ENCODE peak calls at places on chromosomes 3 and 15, in seven cellular contexts. One of them, this sample, is unnamed.

GRCh38 chr3:45688194-45688881 is 858 bp upstream of the SACM1L start:
- DNase-seq in neuronal stem cell: peak
- DNase-seq in H9: peak
- DNase-seq in H1: no peak
- DNase-seq in IMR-90: peak
- DNase-seq in trophoblast cell: no peak
- DNase-seq in mesenchymal stem cell: peak
- DNase-seq in this sample: peak

GRCh38 chr15:99998661-99999101 is 265.4 kb upstream of the LYSMD4 start:
- DNase-seq in neuronal stem cell: no peak
- DNase-seq in H9: no peak
- DNase-seq in H1: no peak
- DNase-seq in IMR-90: peak
- DNase-seq in trophoblast cell: no peak
- DNase-seq in mesenchymal stem cell: no peak
- DNase-seq in this sample: peak

GRCh38 chr15:70356919-70357318 is 259.2 kb upstream of the TLE3 start:
- DNase-seq in neuronal stem cell: no peak
- DNase-seq in H9: no peak
- DNase-seq in H1: no peak
- DNase-seq in IMR-90: no peak
- DNase-seq in trophoblast cell: peak
- DNase-seq in mesenchymal stem cell: peak
- DNase-seq in this sample: no peak

GRCh38 chr3:138412821-138413531 is 21.4 kb upstream of the ESYT3 start:
- DNase-seq in neuronal stem cell: no peak
- DNase-seq in H9: peak
- DNase-seq in H1: no peak
- DNase-seq in IMR-90: peak
- DNase-seq in trophoblast cell: no peak
- DNase-seq in mesenchymal stem cell: peak
- DNase-seq in this sample: peak

GRCh38 chr3:53718462-53718861 is 127.8 kb downstream of the CHDH start:
- DNase-seq in neuronal stem cell: no peak
- DNase-seq in H9: peak
- DNase-seq in H1: no peak
- DNase-seq in IMR-90: no peak
- DNase-seq in trophoblast cell: no peak
- DNase-seq in mesenchymal stem cell: no peak
- DNase-seq in this sample: peak

GRCh38 chr3:31277582-31277981 is 255.1 kb upstream of the STT3B start:
- DNase-seq in neuronal stem cell: no peak
- DNase-seq in H9: no peak
- DNase-seq in H1: no peak
- DNase-seq in IMR-90: no peak
- DNase-seq in trophoblast cell: no peak
- DNase-seq in mesenchymal stem cell: no peak
- DNase-seq in this sample: no peak

GRCh38 chr3:66110840-66111239 is 72.1 kb upstream of the MAGI1 start:
- DNase-seq in neuronal stem cell: no peak
- DNase-seq in H9: peak
- DNase-seq in H1: no peak
- DNase-seq in IMR-90: no peak
- DNase-seq in trophoblast cell: no peak
- DNase-seq in mesenchymal stem cell: no peak
- DNase-seq in this sample: peak

GRCh38 chr15:39403674-39404117 is 177.2 kb upstream of the THBS1 start:
- DNase-seq in neuronal stem cell: no peak
- DNase-seq in H9: no peak
- DNase-seq in H1: no peak
- DNase-seq in IMR-90: peak
- DNase-seq in trophoblast cell: peak
- DNase-seq in mesenchymal stem cell: peak
- DNase-seq in this sample: no peak

GRCh38 chr15:88258021-88258641 is 1.6 kb upstream of the NTRK3 start:
- DNase-seq in neuronal stem cell: peak
- DNase-seq in H9: peak
- DNase-seq in H1: peak
- DNase-seq in IMR-90: no peak
- DNase-seq in trophoblast cell: no peak
- DNase-seq in mesenchymal stem cell: peak
- DNase-seq in this sample: peak

GRCh38 chr3:171654809-171655208 is 155.5 kb downstream of the PLD1 start:
- DNase-seq in neuronal stem cell: no peak
- DNase-seq in H9: no peak
- DNase-seq in H1: no peak
- DNase-seq in IMR-90: peak
- DNase-seq in trophoblast cell: no peak
- DNase-seq in mesenchymal stem cell: no peak
- DNase-seq in this sample: no peak

GRCh38 chr3:48232734-48233133 is 8.2 kb upstream of the ZNF589 start:
- DNase-seq in neuronal stem cell: peak
- DNase-seq in H9: peak
- DNase-seq in H1: peak
- DNase-seq in IMR-90: peak
- DNase-seq in trophoblast cell: peak
- DNase-seq in mesenchymal stem cell: peak
- DNase-seq in this sample: peak

GRCh38 chr3:181713300-181713647 is 1.5 kb downstream of the SOX2 start:
- DNase-seq in neuronal stem cell: no peak
- DNase-seq in H9: no peak
- DNase-seq in H1: no peak
- DNase-seq in IMR-90: no peak
- DNase-seq in trophoblast cell: no peak
- DNase-seq in mesenchymal stem cell: no peak
- DNase-seq in this sample: no peak

GRCh38 chr3:59985643-59986200 is 935.9 kb upstream of the CFAP20DC start:
- DNase-seq in neuronal stem cell: no peak
- DNase-seq in H9: no peak
- DNase-seq in H1: no peak
- DNase-seq in IMR-90: no peak
- DNase-seq in trophoblast cell: no peak
- DNase-seq in mesenchymal stem cell: no peak
- DNase-seq in this sample: no peak

GRCh38 chr15:83398591-83398990 is 48.5 kb upstream of the SH3GL3 start:
- DNase-seq in neuronal stem cell: no peak
- DNase-seq in H9: no peak
- DNase-seq in H1: no peak
- DNase-seq in IMR-90: peak
- DNase-seq in trophoblast cell: no peak
- DNase-seq in mesenchymal stem cell: peak
- DNase-seq in this sample: no peak

GRCh38 chr3:111076732-111077131 is 5.1 kb downstream of the NECTIN3 start:
- DNase-seq in neuronal stem cell: no peak
- DNase-seq in H9: no peak
- DNase-seq in H1: no peak
- DNase-seq in IMR-90: no peak
- DNase-seq in trophoblast cell: no peak
- DNase-seq in mesenchymal stem cell: no peak
- DNase-seq in this sample: no peak

GRCh38 chr3:117998071-117998470 is 1036.6 kb downstream of the IGSF11 start:
- DNase-seq in neuronal stem cell: no peak
- DNase-seq in H9: no peak
- DNase-seq in H1: no peak
- DNase-seq in IMR-90: peak
- DNase-seq in trophoblast cell: no peak
- DNase-seq in mesenchymal stem cell: peak
- DNase-seq in this sample: peak

GRCh38 chr15:69474291-69474690 is 21.7 kb downstream of the RPLP1 start:
- DNase-seq in neuronal stem cell: no peak
- DNase-seq in H9: no peak
- DNase-seq in H1: no peak
- DNase-seq in IMR-90: peak
- DNase-seq in trophoblast cell: peak
- DNase-seq in mesenchymal stem cell: peak
- DNase-seq in this sample: no peak

GRCh38 chr3:133930341-133930933 is 34.8 kb upstream of the RAB6B start:
- DNase-seq in neuronal stem cell: peak
- DNase-seq in H9: no peak
- DNase-seq in H1: no peak
- DNase-seq in IMR-90: peak
- DNase-seq in trophoblast cell: peak
- DNase-seq in mesenchymal stem cell: peak
- DNase-seq in this sample: peak

GRCh38 chr3:47912006-47912504 is 104.2 kb downstream of the MAP4 start:
- DNase-seq in neuronal stem cell: no peak
- DNase-seq in H9: no peak
- DNase-seq in H1: no peak
- DNase-seq in IMR-90: peak
- DNase-seq in trophoblast cell: no peak
- DNase-seq in mesenchymal stem cell: no peak
- DNase-seq in this sample: no peak

GRCh38 chr3:115549111-115549510 is 74.2 kb upstream of the GAP43 start:
- DNase-seq in neuronal stem cell: no peak
- DNase-seq in H9: no peak
- DNase-seq in H1: no peak
- DNase-seq in IMR-90: peak
- DNase-seq in trophoblast cell: no peak
- DNase-seq in mesenchymal stem cell: no peak
- DNase-seq in this sample: no peak

GRCh38 chr15:37377428-37377827 is 277.1 kb upstream of the MEIS2 start:
- DNase-seq in neuronal stem cell: no peak
- DNase-seq in H9: no peak
- DNase-seq in H1: no peak
- DNase-seq in IMR-90: no peak
- DNase-seq in trophoblast cell: no peak
- DNase-seq in mesenchymal stem cell: no peak
- DNase-seq in this sample: no peak
- H2BK120ac ChIP-seq in neuronal stem cell: no peak
- H2BK120ac ChIP-seq in H9: no peak
- H2BK120ac ChIP-seq in H1: no peak
- H2BK120ac ChIP-seq in IMR-90: no peak
- H2BK120ac ChIP-seq in trophoblast cell: no peak
- H2BK120ac ChIP-seq in mesenchymal stem cell: no peak
- H2BK120ac ChIP-seq in this sample: no peak

DNA sequence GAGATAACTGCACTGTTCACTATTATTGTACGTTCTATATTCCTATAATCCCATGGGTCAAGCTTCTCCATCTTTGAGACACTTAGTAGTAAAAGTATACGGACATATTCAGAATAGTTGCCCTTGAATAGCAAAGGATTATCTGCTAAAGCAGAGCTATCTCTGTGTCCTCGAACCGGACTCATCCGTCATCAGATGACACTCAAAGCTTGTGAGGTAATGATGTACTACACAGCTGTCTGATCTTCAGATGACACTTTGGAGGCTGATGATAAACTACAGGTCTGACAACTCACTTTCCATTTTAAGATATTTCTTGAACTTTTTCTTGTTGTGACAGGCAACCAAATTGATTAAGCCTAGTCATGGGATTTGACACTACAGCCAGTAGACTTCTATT is 240.2 kb downstream of the SCAPER start:
- DNase-seq in neuronal stem cell: no peak
- DNase-seq in H9: no peak
- DNase-seq in H1: no peak
- DNase-seq in IMR-90: no peak
- DNase-seq in trophoblast cell: no peak
- DNase-seq in mesenchymal stem cell: no peak
- DNase-seq in this sample: no peak
- H3K4ac ChIP-seq in neuronal stem cell: no peak
- H3K4ac ChIP-seq in H9: no peak
- H3K4ac ChIP-seq in H1: peak
- H3K4ac ChIP-seq in IMR-90: no peak
- H3K4ac ChIP-seq in trophoblast cell: no peak
- H3K4ac ChIP-seq in mesenchymal stem cell: no peak
- H3K4ac ChIP-seq in this sample: no peak

GRCh38 chr3:27877122-27878011 is 155.2 kb upstream of the EOMES start:
- DNase-seq in neuronal stem cell: no peak
- DNase-seq in H9: no peak
- DNase-seq in H1: no peak
- DNase-seq in IMR-90: no peak
- DNase-seq in trophoblast cell: no peak
- DNase-seq in mesenchymal stem cell: no peak
- DNase-seq in this sample: peak

GRCh38 chr3:27883266-27883665 is 161.1 kb upstream of the EOMES start:
- DNase-seq in neuronal stem cell: no peak
- DNase-seq in H9: no peak
- DNase-seq in H1: no peak
- DNase-seq in IMR-90: no peak
- DNase-seq in trophoblast cell: no peak
- DNase-seq in mesenchymal stem cell: no peak
- DNase-seq in this sample: peak

GRCh38 chr3:27880969-27881892 is 159.1 kb upstream of the EOMES start:
- DNase-seq in neuronal stem cell: no peak
- DNase-seq in H9: no peak
- DNase-seq in H1: no peak
- DNase-seq in IMR-90: no peak
- DNase-seq in trophoblast cell: no peak
- DNase-seq in mesenchymal stem cell: no peak
- DNase-seq in this sample: peak

GRCh38 chr3:27878012-27878383 is 155.9 kb upstream of the EOMES start:
- DNase-seq in neuronal stem cell: no peak
- DNase-seq in H9: no peak
- DNase-seq in H1: no peak
- DNase-seq in IMR-90: no peak
- DNase-seq in trophoblast cell: no peak
- DNase-seq in mesenchymal stem cell: no peak
- DNase-seq in this sample: no peak
- H2BK120ac ChIP-seq in neuronal stem cell: no peak
- H2BK120ac ChIP-seq in H9: no peak
- H2BK120ac ChIP-seq in H1: no peak
- H2BK120ac ChIP-seq in IMR-90: no peak
- H2BK120ac ChIP-seq in trophoblast cell: no peak
- H2BK120ac ChIP-seq in mesenchymal stem cell: no peak
- H2BK120ac ChIP-seq in this sample: no peak

GRCh38 chr15:41473418-41473817 is 20.3 kb upstream of the ITPKA start:
- DNase-seq in neuronal stem cell: no peak
- DNase-seq in H9: no peak
- DNase-seq in H1: no peak
- DNase-seq in IMR-90: no peak
- DNase-seq in trophoblast cell: no peak
- DNase-seq in mesenchymal stem cell: no peak
- DNase-seq in this sample: no peak
- H3K4ac ChIP-seq in neuronal stem cell: no peak
- H3K4ac ChIP-seq in H9: no peak
- H3K4ac ChIP-seq in H1: no peak
- H3K4ac ChIP-seq in IMR-90: no peak
- H3K4ac ChIP-seq in trophoblast cell: no peak
- H3K4ac ChIP-seq in mesenchymal stem cell: no peak
- H3K4ac ChIP-seq in this sample: no peak

DNA sequence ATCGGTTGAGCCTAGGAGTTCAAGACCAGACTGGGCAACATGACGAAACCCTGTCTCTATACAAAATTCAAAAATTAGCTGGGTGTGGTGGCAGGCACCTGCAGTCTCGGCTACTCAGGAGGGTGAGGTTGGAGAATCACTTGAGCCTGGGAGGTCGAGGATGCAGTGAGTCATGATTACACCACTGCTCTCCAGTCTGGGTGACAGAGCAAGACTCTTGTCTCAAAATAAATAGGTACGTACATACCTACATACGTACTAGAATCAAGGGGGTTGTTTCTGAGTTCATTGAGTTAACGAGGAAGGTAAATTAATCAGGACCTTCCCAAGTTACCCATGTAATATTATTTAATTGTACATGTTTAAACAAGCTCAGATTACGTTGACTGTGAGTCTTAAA is 97.5 kb downstream of the CHL1 start:
- DNase-seq in neuronal stem cell: no peak
- DNase-seq in H9: no peak
- DNase-seq in H1: no peak
- DNase-seq in IMR-90: no peak
- DNase-seq in trophoblast cell: no peak
- DNase-seq in mesenchymal stem cell: no peak
- DNase-seq in this sample: no peak
- H2BK120ac ChIP-seq in neuronal stem cell: no peak
- H2BK120ac ChIP-seq in H9: no peak
- H2BK120ac ChIP-seq in H1: no peak
- H2BK120ac ChIP-seq in IMR-90: no peak
- H2BK120ac ChIP-seq in trophoblast cell: no peak
- H2BK120ac ChIP-seq in mesenchymal stem cell: no peak
- H2BK120ac ChIP-seq in this sample: no peak